ENCODE peak calls at places on chromosome 4, in five cellular contexts. A, Y, U, E and M are unnamed samples.
A peak's percentile ranks its signal among the peaks of the same experiment; 100 is the strongest.

GRCh38 chr4:67393699-67394281 is 151.5 kb downstream of the CENPC start:
- DNase-seq in Y (no peak), E (peak; percentile 51), A (peak; percentile 16), U (no peak), M (no peak)

GRCh38 chr4:2939383-2940243 is 23.6 kb downstream of the NOP14 start:
- DNase-seq in A (peak; percentile 3), Y (no peak), E (no peak), U (no peak), M (no peak)

GRCh38 chr4:80521438-80521837 is 185.9 kb downstream of the CFAP299 start:
- DNase-seq in E (no peak), A (no peak), U (no peak), Y (no peak), M (no peak)

GRCh38 chr4:15657366-15657765 is 2.2 kb upstream of the FBXL5 start:
- DNase-seq in U (no peak), Y (no peak), A (no peak), E (no peak), M (no peak)

GRCh38 chr4:6617246-6617645 is 23.2 kb upstream of the MRFAP1 start:
- DNase-seq in U (no peak), Y (no peak), A (no peak), E (no peak), M (no peak)

GRCh38 chr4:81550005-81550896 is 78.5 kb upstream of the RASGEF1B start:
- DNase-seq in U (no peak), Y (no peak), E (peak; percentile 48), A (no peak), M (no peak)

GRCh38 chr4:70715097-70715496 is 6.7 kb upstream of the RUFY3 start:
- DNase-seq in E (peak; percentile 23), A (peak; percentile 19), Y (no peak), U (peak; percentile 61), M (peak; percentile 50)

GRCh38 chr4:118215826-118216225 is 137.0 kb downstream of the PRSS12 start:
- DNase-seq in U (no peak), A (no peak), Y (no peak), E (no peak), M (no peak)

GRCh38 chr4:1044469-1045192 is 33.2 kb downstream of the FGFRL1 start:
- DNase-seq in E (no peak), A (peak; percentile 3), Y (no peak), U (no peak), M (no peak)

GRCh38 chr4:185966997-185967775 is 101.8 kb upstream of the TLR3 start:
- DNase-seq in U (no peak), A (no peak), E (no peak), Y (no peak), M (no peak)

GRCh38 chr4:82428526-82428968 is 1.7 kb downstream of the HNRNPDL start:
- DNase-seq in U (no peak), E (no peak), Y (no peak), A (no peak), M (no peak)

GRCh38 chr4:153159728-153160221 is 44.5 kb upstream of the TRIM2 start:
- DNase-seq in E (no peak), A (no peak), U (no peak), Y (no peak), M (no peak)

GRCh38 chr4:139278956-139279722 is 886 bp downstream of the MGARP start:
- DNase-seq in U (no peak), E (no peak), A (no peak), Y (no peak), M (no peak)

GRCh38 chr4:151865327-151865726 is 104.5 kb upstream of the GATB start:
- DNase-seq in U (no peak), E (no peak), Y (no peak), A (no peak), M (no peak)

GRCh38 chr4:90071289-90072235 is 55.6 kb upstream of the CCSER1 start:
- DNase-seq in Y (no peak), U (no peak), E (no peak), A (no peak), M (no peak)

GRCh38 chr4:6275898-6276563 is 6.4 kb downstream of the WFS1 start:
- DNase-seq in U (no peak), Y (no peak), E (no peak), A (no peak), M (no peak)

GRCh38 chr4:190014771-190015537 is 12.1 kb downstream of the FRG2 start:
- DNase-seq in E (no peak), U (no peak), Y (no peak), A (peak; percentile 74), M (peak; percentile 6)

GRCh38 chr4:10006604-10007435 is 14.5 kb downstream of the SLC2A9 start:
- DNase-seq in A (peak; percentile 82), U (no peak), E (no peak), Y (no peak), M (peak; percentile 87)

GRCh38 chr4:150078041-150078995 is at the start of gene DCLK2:
- DNase-seq in E (peak; percentile 40), U (peak; percentile 32), A (peak; percentile 81), Y (peak; percentile 34), M (peak; percentile 89)